ENCODE peak calls at places on chromosomes 7 and 10, in ten cellular contexts. One of them, this sample, is unnamed.

GRCh38 chr7:44587843-44588711 is 6.0 kb upstream of the TMED4 start:
- DNase-seq in activated T-cell treated with anti-CD3 and anti-CD28 coated beads, Interleukin-2, amount 50 U/mL, for 72 hours: peak
- DNase-seq in DMS53: peak
- DNase-seq in iris pigment epithelial cell: peak
- DNase-seq in stimulated activated CD8-positive, alpha-beta memory T cell treated with anti-CD3 and anti-CD28 coated beads, Interleukin-4, amount 100 ng/mL, for 1 hour: no peak
- DNase-seq in activated T-helper 1 cell treated with anti-CD3 and anti-CD28 coated beads, Interleukin-2, amount 50 U/mL, for 16 hours: peak
- DNase-seq in stimulated activated naive B cell treated with anti-CD40 and anti-IgM and Interleukin-4, amounts not matched to agents 10 μg/mL and 1 μg/mL and 100 μg/mL, for 72 hours: peak
- DNase-seq in stimulated activated CD4-positive, alpha-beta T cell treated with anti-CD3 and anti-CD28 coated beads, Interleukin-15, amount 100 ng/mL, for 24 hours: peak
- DNase-seq in GDM1: peak
- DNase-seq in cardiac septum: no peak
- DNase-seq in this sample: peak

GRCh38 chr10:63268139-63268797 is 135.1 kb downstream of the NRBF2 start:
- DNase-seq in stimulated activated CD8-positive, alpha-beta memory T cell treated with anti-CD3 and anti-CD28 coated beads, Interleukin-4, amount 100 ng/mL, for 1 hour: no peak
- DNase-seq in cardiac septum: no peak
- DNase-seq in activated T-cell treated with anti-CD3 and anti-CD28 coated beads, Interleukin-2, amount 50 U/mL, for 72 hours: no peak
- DNase-seq in DMS53: peak
- DNase-seq in GDM1: no peak
- DNase-seq in iris pigment epithelial cell: peak
- DNase-seq in activated T-helper 1 cell treated with anti-CD3 and anti-CD28 coated beads, Interleukin-2, amount 50 U/mL, for 16 hours: no peak
- DNase-seq in stimulated activated CD4-positive, alpha-beta T cell treated with anti-CD3 and anti-CD28 coated beads, Interleukin-15, amount 100 ng/mL, for 24 hours: no peak
- DNase-seq in stimulated activated naive B cell treated with anti-CD40 and anti-IgM and Interleukin-4, amounts not matched to agents 10 μg/mL and 1 μg/mL and 100 μg/mL, for 72 hours: no peak
- DNase-seq in this sample: peak

GRCh38 chr7:25032774-25033743 is 53.1 kb upstream of the OSBPL3 start:
- DNase-seq in iris pigment epithelial cell: no peak
- DNase-seq in stimulated activated naive B cell treated with anti-CD40 and anti-IgM and Interleukin-4, amounts not matched to agents 10 μg/mL and 1 μg/mL and 100 μg/mL, for 72 hours: no peak
- DNase-seq in stimulated activated CD4-positive, alpha-beta T cell treated with anti-CD3 and anti-CD28 coated beads, Interleukin-15, amount 100 ng/mL, for 24 hours: no peak
- DNase-seq in cardiac septum: no peak
- DNase-seq in DMS53: peak
- DNase-seq in activated T-cell treated with anti-CD3 and anti-CD28 coated beads, Interleukin-2, amount 50 U/mL, for 72 hours: no peak
- DNase-seq in GDM1: no peak
- DNase-seq in activated T-helper 1 cell treated with anti-CD3 and anti-CD28 coated beads, Interleukin-2, amount 50 U/mL, for 16 hours: no peak
- DNase-seq in stimulated activated CD8-positive, alpha-beta memory T cell treated with anti-CD3 and anti-CD28 coated beads, Interleukin-4, amount 100 ng/mL, for 1 hour: no peak
- DNase-seq in this sample: no peak

GRCh38 chr7:73329861-73330581 is 2.1 kb downstream of the FKBP6 start:
- DNase-seq in cardiac septum: no peak
- DNase-seq in GDM1: no peak
- DNase-seq in stimulated activated naive B cell treated with anti-CD40 and anti-IgM and Interleukin-4, amounts not matched to agents 10 μg/mL and 1 μg/mL and 100 μg/mL, for 72 hours: no peak
- DNase-seq in stimulated activated CD4-positive, alpha-beta T cell treated with anti-CD3 and anti-CD28 coated beads, Interleukin-15, amount 100 ng/mL, for 24 hours: no peak
- DNase-seq in iris pigment epithelial cell: peak
- DNase-seq in activated T-helper 1 cell treated with anti-CD3 and anti-CD28 coated beads, Interleukin-2, amount 50 U/mL, for 16 hours: no peak
- DNase-seq in DMS53: no peak
- DNase-seq in activated T-cell treated with anti-CD3 and anti-CD28 coated beads, Interleukin-2, amount 50 U/mL, for 72 hours: no peak
- DNase-seq in stimulated activated CD8-positive, alpha-beta memory T cell treated with anti-CD3 and anti-CD28 coated beads, Interleukin-4, amount 100 ng/mL, for 1 hour: no peak
- DNase-seq in this sample: no peak

GRCh38 chr7:159096736-159097581 is 47.7 kb downstream of the VIPR2 start:
- DNase-seq in stimulated activated naive B cell treated with anti-CD40 and anti-IgM and Interleukin-4, amounts not matched to agents 10 μg/mL and 1 μg/mL and 100 μg/mL, for 72 hours: no peak
- DNase-seq in GDM1: no peak
- DNase-seq in activated T-helper 1 cell treated with anti-CD3 and anti-CD28 coated beads, Interleukin-2, amount 50 U/mL, for 16 hours: no peak
- DNase-seq in iris pigment epithelial cell: no peak
- DNase-seq in DMS53: no peak
- DNase-seq in activated T-cell treated with anti-CD3 and anti-CD28 coated beads, Interleukin-2, amount 50 U/mL, for 72 hours: no peak
- DNase-seq in stimulated activated CD4-positive, alpha-beta T cell treated with anti-CD3 and anti-CD28 coated beads, Interleukin-15, amount 100 ng/mL, for 24 hours: no peak
- DNase-seq in stimulated activated CD8-positive, alpha-beta memory T cell treated with anti-CD3 and anti-CD28 coated beads, Interleukin-4, amount 100 ng/mL, for 1 hour: no peak
- DNase-seq in cardiac septum: peak
- DNase-seq in this sample: no peak

GRCh38 chr7:33109758-33110238 is 594 bp upstream of the RP9 start:
- DNase-seq in iris pigment epithelial cell: peak
- DNase-seq in activated T-helper 1 cell treated with anti-CD3 and anti-CD28 coated beads, Interleukin-2, amount 50 U/mL, for 16 hours: no peak
- DNase-seq in activated T-cell treated with anti-CD3 and anti-CD28 coated beads, Interleukin-2, amount 50 U/mL, for 72 hours: no peak
- DNase-seq in stimulated activated CD4-positive, alpha-beta T cell treated with anti-CD3 and anti-CD28 coated beads, Interleukin-15, amount 100 ng/mL, for 24 hours: peak
- DNase-seq in stimulated activated naive B cell treated with anti-CD40 and anti-IgM and Interleukin-4, amounts not matched to agents 10 μg/mL and 1 μg/mL and 100 μg/mL, for 72 hours: no peak
- DNase-seq in GDM1: no peak
- DNase-seq in DMS53: peak
- DNase-seq in cardiac septum: no peak
- DNase-seq in stimulated activated CD8-positive, alpha-beta memory T cell treated with anti-CD3 and anti-CD28 coated beads, Interleukin-4, amount 100 ng/mL, for 1 hour: no peak
- DNase-seq in this sample: no peak

GRCh38 chr7:96246972-96247371 is 74.9 kb downstream of the SLC25A13 start:
- DNase-seq in stimulated activated CD4-positive, alpha-beta T cell treated with anti-CD3 and anti-CD28 coated beads, Interleukin-15, amount 100 ng/mL, for 24 hours: no peak
- DNase-seq in stimulated activated CD8-positive, alpha-beta memory T cell treated with anti-CD3 and anti-CD28 coated beads, Interleukin-4, amount 100 ng/mL, for 1 hour: no peak
- DNase-seq in cardiac septum: no peak
- DNase-seq in GDM1: no peak
- DNase-seq in activated T-helper 1 cell treated with anti-CD3 and anti-CD28 coated beads, Interleukin-2, amount 50 U/mL, for 16 hours: no peak
- DNase-seq in activated T-cell treated with anti-CD3 and anti-CD28 coated beads, Interleukin-2, amount 50 U/mL, for 72 hours: no peak
- DNase-seq in iris pigment epithelial cell: no peak
- DNase-seq in stimulated activated naive B cell treated with anti-CD40 and anti-IgM and Interleukin-4, amounts not matched to agents 10 μg/mL and 1 μg/mL and 100 μg/mL, for 72 hours: no peak
- DNase-seq in DMS53: no peak
- DNase-seq in this sample: no peak

GRCh38 chr10:50577681-50578350 is 45.9 kb downstream of the SGMS1 start:
- DNase-seq in iris pigment epithelial cell: peak
- DNase-seq in DMS53: no peak
- DNase-seq in GDM1: peak
- DNase-seq in activated T-cell treated with anti-CD3 and anti-CD28 coated beads, Interleukin-2, amount 50 U/mL, for 72 hours: peak
- DNase-seq in stimulated activated naive B cell treated with anti-CD40 and anti-IgM and Interleukin-4, amounts not matched to agents 10 μg/mL and 1 μg/mL and 100 μg/mL, for 72 hours: no peak
- DNase-seq in cardiac septum: no peak
- DNase-seq in stimulated activated CD4-positive, alpha-beta T cell treated with anti-CD3 and anti-CD28 coated beads, Interleukin-15, amount 100 ng/mL, for 24 hours: no peak
- DNase-seq in stimulated activated CD8-positive, alpha-beta memory T cell treated with anti-CD3 and anti-CD28 coated beads, Interleukin-4, amount 100 ng/mL, for 1 hour: no peak
- DNase-seq in activated T-helper 1 cell treated with anti-CD3 and anti-CD28 coated beads, Interleukin-2, amount 50 U/mL, for 16 hours: no peak
- DNase-seq in this sample: peak

GRCh38 chr10:77925795-77926565 is 575 bp downstream of the DLG5 start:
- DNase-seq in stimulated activated CD4-positive, alpha-beta T cell treated with anti-CD3 and anti-CD28 coated beads, Interleukin-15, amount 100 ng/mL, for 24 hours: peak
- DNase-seq in DMS53: peak
- DNase-seq in iris pigment epithelial cell: peak
- DNase-seq in activated T-cell treated with anti-CD3 and anti-CD28 coated beads, Interleukin-2, amount 50 U/mL, for 72 hours: peak
- DNase-seq in cardiac septum: no peak
- DNase-seq in GDM1: no peak
- DNase-seq in activated T-helper 1 cell treated with anti-CD3 and anti-CD28 coated beads, Interleukin-2, amount 50 U/mL, for 16 hours: peak
- DNase-seq in stimulated activated CD8-positive, alpha-beta memory T cell treated with anti-CD3 and anti-CD28 coated beads, Interleukin-4, amount 100 ng/mL, for 1 hour: no peak
- DNase-seq in stimulated activated naive B cell treated with anti-CD40 and anti-IgM and Interleukin-4, amounts not matched to agents 10 μg/mL and 1 μg/mL and 100 μg/mL, for 72 hours: peak
- DNase-seq in this sample: peak

GRCh38 chr7:123666492-123666891 is 10.8 kb downstream of the LMOD2 start:
- DNase-seq in DMS53: no peak
- DNase-seq in cardiac septum: no peak
- DNase-seq in activated T-cell treated with anti-CD3 and anti-CD28 coated beads, Interleukin-2, amount 50 U/mL, for 72 hours: no peak
- DNase-seq in iris pigment epithelial cell: no peak
- DNase-seq in activated T-helper 1 cell treated with anti-CD3 and anti-CD28 coated beads, Interleukin-2, amount 50 U/mL, for 16 hours: no peak
- DNase-seq in stimulated activated CD8-positive, alpha-beta memory T cell treated with anti-CD3 and anti-CD28 coated beads, Interleukin-4, amount 100 ng/mL, for 1 hour: no peak
- DNase-seq in GDM1: no peak
- DNase-seq in stimulated activated CD4-positive, alpha-beta T cell treated with anti-CD3 and anti-CD28 coated beads, Interleukin-15, amount 100 ng/mL, for 24 hours: no peak
- DNase-seq in stimulated activated naive B cell treated with anti-CD40 and anti-IgM and Interleukin-4, amounts not matched to agents 10 μg/mL and 1 μg/mL and 100 μg/mL, for 72 hours: no peak
- DNase-seq in this sample: peak

GRCh38 chr7:114703677-114704076 is 218.2 kb upstream of the MDFIC start:
- DNase-seq in iris pigment epithelial cell: peak
- DNase-seq in GDM1: no peak
- DNase-seq in DMS53: no peak
- DNase-seq in activated T-cell treated with anti-CD3 and anti-CD28 coated beads, Interleukin-2, amount 50 U/mL, for 72 hours: no peak
- DNase-seq in cardiac septum: no peak
- DNase-seq in activated T-helper 1 cell treated with anti-CD3 and anti-CD28 coated beads, Interleukin-2, amount 50 U/mL, for 16 hours: no peak
- DNase-seq in stimulated activated CD4-positive, alpha-beta T cell treated with anti-CD3 and anti-CD28 coated beads, Interleukin-15, amount 100 ng/mL, for 24 hours: no peak
- DNase-seq in stimulated activated CD8-positive, alpha-beta memory T cell treated with anti-CD3 and anti-CD28 coated beads, Interleukin-4, amount 100 ng/mL, for 1 hour: no peak
- DNase-seq in stimulated activated naive B cell treated with anti-CD40 and anti-IgM and Interleukin-4, amounts not matched to agents 10 μg/mL and 1 μg/mL and 100 μg/mL, for 72 hours: no peak
- DNase-seq in this sample: no peak

GRCh38 chr7:231858-232246 is 39.5 kb downstream of the FAM20C start:
- DNase-seq in activated T-helper 1 cell treated with anti-CD3 and anti-CD28 coated beads, Interleukin-2, amount 50 U/mL, for 16 hours: no peak
- DNase-seq in cardiac septum: no peak
- DNase-seq in GDM1: no peak
- DNase-seq in iris pigment epithelial cell: no peak
- DNase-seq in stimulated activated CD4-positive, alpha-beta T cell treated with anti-CD3 and anti-CD28 coated beads, Interleukin-15, amount 100 ng/mL, for 24 hours: no peak
- DNase-seq in activated T-cell treated with anti-CD3 and anti-CD28 coated beads, Interleukin-2, amount 50 U/mL, for 72 hours: no peak
- DNase-seq in stimulated activated naive B cell treated with anti-CD40 and anti-IgM and Interleukin-4, amounts not matched to agents 10 μg/mL and 1 μg/mL and 100 μg/mL, for 72 hours: no peak
- DNase-seq in DMS53: no peak
- DNase-seq in stimulated activated CD8-positive, alpha-beta memory T cell treated with anti-CD3 and anti-CD28 coated beads, Interleukin-4, amount 100 ng/mL, for 1 hour: no peak
- DNase-seq in this sample: no peak

GRCh38 chr10:5466451-5466996 is 32.8 kb downstream of the CALML5 start:
- DNase-seq in stimulated activated CD8-positive, alpha-beta memory T cell treated with anti-CD3 and anti-CD28 coated beads, Interleukin-4, amount 100 ng/mL, for 1 hour: no peak
- DNase-seq in activated T-cell treated with anti-CD3 and anti-CD28 coated beads, Interleukin-2, amount 50 U/mL, for 72 hours: no peak
- DNase-seq in cardiac septum: no peak
- DNase-seq in DMS53: peak
- DNase-seq in stimulated activated CD4-positive, alpha-beta T cell treated with anti-CD3 and anti-CD28 coated beads, Interleukin-15, amount 100 ng/mL, for 24 hours: no peak
- DNase-seq in GDM1: no peak
- DNase-seq in stimulated activated naive B cell treated with anti-CD40 and anti-IgM and Interleukin-4, amounts not matched to agents 10 μg/mL and 1 μg/mL and 100 μg/mL, for 72 hours: no peak
- DNase-seq in activated T-helper 1 cell treated with anti-CD3 and anti-CD28 coated beads, Interleukin-2, amount 50 U/mL, for 16 hours: no peak
- DNase-seq in iris pigment epithelial cell: peak
- DNase-seq in this sample: no peak

GRCh38 chr7:74234549-74234948 is 19.6 kb downstream of the RFC2 start:
- DNase-seq in stimulated activated CD8-positive, alpha-beta memory T cell treated with anti-CD3 and anti-CD28 coated beads, Interleukin-4, amount 100 ng/mL, for 1 hour: no peak
- DNase-seq in stimulated activated naive B cell treated with anti-CD40 and anti-IgM and Interleukin-4, amounts not matched to agents 10 μg/mL and 1 μg/mL and 100 μg/mL, for 72 hours: no peak
- DNase-seq in DMS53: no peak
- DNase-seq in stimulated activated CD4-positive, alpha-beta T cell treated with anti-CD3 and anti-CD28 coated beads, Interleukin-15, amount 100 ng/mL, for 24 hours: no peak
- DNase-seq in GDM1: no peak
- DNase-seq in activated T-helper 1 cell treated with anti-CD3 and anti-CD28 coated beads, Interleukin-2, amount 50 U/mL, for 16 hours: no peak
- DNase-seq in cardiac septum: no peak
- DNase-seq in iris pigment epithelial cell: no peak
- DNase-seq in activated T-cell treated with anti-CD3 and anti-CD28 coated beads, Interleukin-2, amount 50 U/mL, for 72 hours: no peak
- DNase-seq in this sample: no peak

GRCh38 chr7:605661-606450 is 86.2 kb upstream of the PDGFA start:
- DNase-seq in GDM1: no peak
- DNase-seq in activated T-helper 1 cell treated with anti-CD3 and anti-CD28 coated beads, Interleukin-2, amount 50 U/mL, for 16 hours: no peak
- DNase-seq in stimulated activated CD4-positive, alpha-beta T cell treated with anti-CD3 and anti-CD28 coated beads, Interleukin-15, amount 100 ng/mL, for 24 hours: no peak
- DNase-seq in cardiac septum: no peak
- DNase-seq in iris pigment epithelial cell: no peak
- DNase-seq in activated T-cell treated with anti-CD3 and anti-CD28 coated beads, Interleukin-2, amount 50 U/mL, for 72 hours: no peak
- DNase-seq in DMS53: no peak
- DNase-seq in stimulated activated CD8-positive, alpha-beta memory T cell treated with anti-CD3 and anti-CD28 coated beads, Interleukin-4, amount 100 ng/mL, for 1 hour: no peak
- DNase-seq in stimulated activated naive B cell treated with anti-CD40 and anti-IgM and Interleukin-4, amounts not matched to agents 10 μg/mL and 1 μg/mL and 100 μg/mL, for 72 hours: no peak
- DNase-seq in this sample: no peak

GRCh38 chr7:52320610-52321009 is 714.8 kb upstream of the POM121L12 start:
- DNase-seq in cardiac septum: no peak
- DNase-seq in activated T-cell treated with anti-CD3 and anti-CD28 coated beads, Interleukin-2, amount 50 U/mL, for 72 hours: no peak
- DNase-seq in iris pigment epithelial cell: no peak
- DNase-seq in stimulated activated naive B cell treated with anti-CD40 and anti-IgM and Interleukin-4, amounts not matched to agents 10 μg/mL and 1 μg/mL and 100 μg/mL, for 72 hours: no peak
- DNase-seq in stimulated activated CD8-positive, alpha-beta memory T cell treated with anti-CD3 and anti-CD28 coated beads, Interleukin-4, amount 100 ng/mL, for 1 hour: no peak
- DNase-seq in DMS53: no peak
- DNase-seq in stimulated activated CD4-positive, alpha-beta T cell treated with anti-CD3 and anti-CD28 coated beads, Interleukin-15, amount 100 ng/mL, for 24 hours: no peak
- DNase-seq in GDM1: no peak
- DNase-seq in activated T-helper 1 cell treated with anti-CD3 and anti-CD28 coated beads, Interleukin-2, amount 50 U/mL, for 16 hours: no peak
- DNase-seq in this sample: no peak

GRCh38 chr7:100680589-100681271 is 7.2 kb downstream of the GNB2 start:
- DNase-seq in DMS53: no peak
- DNase-seq in cardiac septum: no peak
- DNase-seq in activated T-helper 1 cell treated with anti-CD3 and anti-CD28 coated beads, Interleukin-2, amount 50 U/mL, for 16 hours: no peak
- DNase-seq in iris pigment epithelial cell: no peak
- DNase-seq in stimulated activated naive B cell treated with anti-CD40 and anti-IgM and Interleukin-4, amounts not matched to agents 10 μg/mL and 1 μg/mL and 100 μg/mL, for 72 hours: no peak
- DNase-seq in stimulated activated CD4-positive, alpha-beta T cell treated with anti-CD3 and anti-CD28 coated beads, Interleukin-15, amount 100 ng/mL, for 24 hours: peak
- DNase-seq in GDM1: no peak
- DNase-seq in stimulated activated CD8-positive, alpha-beta memory T cell treated with anti-CD3 and anti-CD28 coated beads, Interleukin-4, amount 100 ng/mL, for 1 hour: no peak
- DNase-seq in activated T-cell treated with anti-CD3 and anti-CD28 coated beads, Interleukin-2, amount 50 U/mL, for 72 hours: no peak
- DNase-seq in this sample: peak

GRCh38 chr10:92846819-92847184 is 1.5 kb upstream of the EXOC6 start:
- DNase-seq in activated T-cell treated with anti-CD3 and anti-CD28 coated beads, Interleukin-2, amount 50 U/mL, for 72 hours: no peak
- DNase-seq in stimulated activated CD8-positive, alpha-beta memory T cell treated with anti-CD3 and anti-CD28 coated beads, Interleukin-4, amount 100 ng/mL, for 1 hour: no peak
- DNase-seq in GDM1: no peak
- DNase-seq in DMS53: no peak
- DNase-seq in stimulated activated naive B cell treated with anti-CD40 and anti-IgM and Interleukin-4, amounts not matched to agents 10 μg/mL and 1 μg/mL and 100 μg/mL, for 72 hours: no peak
- DNase-seq in activated T-helper 1 cell treated with anti-CD3 and anti-CD28 coated beads, Interleukin-2, amount 50 U/mL, for 16 hours: no peak
- DNase-seq in iris pigment epithelial cell: no peak
- DNase-seq in cardiac septum: no peak
- DNase-seq in stimulated activated CD4-positive, alpha-beta T cell treated with anti-CD3 and anti-CD28 coated beads, Interleukin-15, amount 100 ng/mL, for 24 hours: no peak
- DNase-seq in this sample: no peak

GRCh38 chr7:10952588-10952987 is 21.1 kb upstream of the PHF14 start:
- DNase-seq in DMS53: peak
- DNase-seq in stimulated activated CD4-positive, alpha-beta T cell treated with anti-CD3 and anti-CD28 coated beads, Interleukin-15, amount 100 ng/mL, for 24 hours: no peak
- DNase-seq in activated T-cell treated with anti-CD3 and anti-CD28 coated beads, Interleukin-2, amount 50 U/mL, for 72 hours: no peak
- DNase-seq in GDM1: no peak
- DNase-seq in stimulated activated CD8-positive, alpha-beta memory T cell treated with anti-CD3 and anti-CD28 coated beads, Interleukin-4, amount 100 ng/mL, for 1 hour: no peak
- DNase-seq in stimulated activated naive B cell treated with anti-CD40 and anti-IgM and Interleukin-4, amounts not matched to agents 10 μg/mL and 1 μg/mL and 100 μg/mL, for 72 hours: no peak
- DNase-seq in activated T-helper 1 cell treated with anti-CD3 and anti-CD28 coated beads, Interleukin-2, amount 50 U/mL, for 16 hours: no peak
- DNase-seq in cardiac septum: no peak
- DNase-seq in iris pigment epithelial cell: no peak
- DNase-seq in this sample: no peak

GRCh38 chr7:157150825-157151412 is 12.2 kb downstream of the UBE3C start:
- DNase-seq in stimulated activated naive B cell treated with anti-CD40 and anti-IgM and Interleukin-4, amounts not matched to agents 10 μg/mL and 1 μg/mL and 100 μg/mL, for 72 hours: no peak
- DNase-seq in activated T-cell treated with anti-CD3 and anti-CD28 coated beads, Interleukin-2, amount 50 U/mL, for 72 hours: no peak
- DNase-seq in stimulated activated CD4-positive, alpha-beta T cell treated with anti-CD3 and anti-CD28 coated beads, Interleukin-15, amount 100 ng/mL, for 24 hours: no peak
- DNase-seq in DMS53: no peak
- DNase-seq in stimulated activated CD8-positive, alpha-beta memory T cell treated with anti-CD3 and anti-CD28 coated beads, Interleukin-4, amount 100 ng/mL, for 1 hour: no peak
- DNase-seq in iris pigment epithelial cell: peak
- DNase-seq in cardiac septum: no peak
- DNase-seq in GDM1: no peak
- DNase-seq in activated T-helper 1 cell treated with anti-CD3 and anti-CD28 coated beads, Interleukin-2, amount 50 U/mL, for 16 hours: no peak
- DNase-seq in this sample: peak

GRCh38 chr7:135169141-135169935 is 1.2 kb downstream of the CYREN start:
- DNase-seq in stimulated activated naive B cell treated with anti-CD40 and anti-IgM and Interleukin-4, amounts not matched to agents 10 μg/mL and 1 μg/mL and 100 μg/mL, for 72 hours: peak
- DNase-seq in iris pigment epithelial cell: peak
- DNase-seq in stimulated activated CD8-positive, alpha-beta memory T cell treated with anti-CD3 and anti-CD28 coated beads, Interleukin-4, amount 100 ng/mL, for 1 hour: no peak
- DNase-seq in GDM1: peak
- DNase-seq in activated T-helper 1 cell treated with anti-CD3 and anti-CD28 coated beads, Interleukin-2, amount 50 U/mL, for 16 hours: peak
- DNase-seq in cardiac septum: no peak
- DNase-seq in activated T-cell treated with anti-CD3 and anti-CD28 coated beads, Interleukin-2, amount 50 U/mL, for 72 hours: peak
- DNase-seq in DMS53: peak
- DNase-seq in stimulated activated CD4-positive, alpha-beta T cell treated with anti-CD3 and anti-CD28 coated beads, Interleukin-15, amount 100 ng/mL, for 24 hours: peak
- DNase-seq in this sample: peak

This sample was measured in NCI-H82.